ENCODE peak calls at places on chromosomes 13 and 19, in four cellular contexts. M is amygdala, C is mucosa of descending colon, G is PC-3. H is an unnamed sample.

GRCh38 chr13:39765801-39766463 is 110.5 kb downstream of the COG6 start:
- DNase-seq in C (peak), G (peak), M (peak), H (peak)

GRCh38 chr13:80630685-80631121 is 289.8 kb upstream of the SPRY2 start:
- DNase-seq in M (no peak), G (peak), C (no peak), H (no peak)

GRCh38 chr13:44068737-44069136 is 189.0 kb downstream of the LACC1 start:
- DNase-seq in M (no peak), C (no peak), G (peak), H (no peak)

GRCh38 chr13:89279374-89279773 is 1608.2 kb downstream of the SLITRK5 start:
- DNase-seq in C (no peak), G (peak), M (no peak), H (no peak)

GRCh38 chr13:80334582-80335260 is 6.2 kb downstream of the SPRY2 start:
- DNase-seq in C (no peak), G (peak), M (no peak), H (no peak)

GRCh38 chr19:5130371-5131030 is 161.6 kb downstream of the KDM4B start:
- DNase-seq in C (peak), G (no peak), M (no peak), H (no peak)

GRCh38 chr13:24854311-24854710 is 90.3 kb downstream of the RNF17 start:
- DNase-seq in C (no peak), G (no peak), M (no peak), H (no peak)

GRCh38 chr19:33273881-33274662 is 28.3 kb downstream of the CEBPA start:
- DNase-seq in G (peak), M (no peak), C (peak), H (no peak)

GRCh38 chr13:44786724-44787123 is 202.5 kb downstream of the NUFIP1 start:
- DNase-seq in G (no peak), C (no peak), M (no peak), H (no peak)

GRCh38 chr13:106513025-106513424 is 22.4 kb downstream of the EFNB2 start:
- DNase-seq in M (no peak), C (no peak), G (peak), H (no peak)

GRCh38 chr13:40352385-40352778 is 314.1 kb downstream of the FOXO1 start:
- DNase-seq in M (peak), C (no peak), G (no peak), H (peak)

GRCh38 chr13:83221256-83221655 is 661.0 kb downstream of the SLITRK1 start:
- DNase-seq in M (no peak), C (no peak), G (peak), H (no peak)

GRCh38 chr19:45881909-45882528 is 3.9 kb downstream of the IRF2BP1 start:
- DNase-seq in M (no peak), C (peak), G (no peak), H (no peak)

GRCh38 chr13:84609716-84610115 is 727.4 kb upstream of the SLITRK1 start:
- DNase-seq in C (no peak), M (no peak), G (peak), H (no peak)

GRCh38 chr13:99153219-99153618 is 47.4 kb upstream of the UBAC2 start:
- DNase-seq in C (no peak), M (no peak), G (peak), H (no peak)

GRCh38 chr19:13887039-13887438 is 10.1 kb downstream of the NANOS3 start:
- DNase-seq in M (no peak), G (no peak), C (peak), H (no peak)

GRCh38 chr13:40789275-40790231 is at the start of gene SLC25A15:
- DNase-seq in C (peak), M (no peak), G (peak), H (peak)

GRCh38 chr13:24286624-24287023 is 22.8 kb upstream of the C1QTNF9 start:
- DNase-seq in C (no peak), G (no peak), M (no peak), H (no peak)

GRCh38 chr19:35991731-35992450 is 3.1 kb upstream of the SDHAF1 start:
- DNase-seq in G (no peak), C (no peak), M (no peak), H (no peak)

GRCh38 chr19:36115453-36116343 is at the start of gene TBCB:
- DNase-seq in M (no peak), C (peak), G (no peak), H (no peak)

GRCh38 chr19:38684078-38684861 is 36.8 kb downstream of the ACTN4 start:
- DNase-seq in G (peak), C (peak), M (no peak), H (peak)

GRCh38 chr13:106529415-106530208 is 5.8 kb downstream of the EFNB2 start:
- DNase-seq in G (no peak), C (no peak), M (no peak), H (no peak)

GRCh38 chr19:43438291-43439162 is 23.8 kb downstream of the TEX101 start:
- DNase-seq in C (peak), M (no peak), G (peak), H (no peak)

GRCh38 chr13:31038834-31039552 is 106.5 kb downstream of the TEX26 start:
- DNase-seq in C (no peak), G (peak), M (no peak), H (no peak)

GRCh38 chr13:89401209-89401810 is 1730.1 kb downstream of the SLITRK5 start:
- DNase-seq in M (no peak), G (peak), C (no peak), H (no peak)

GRCh38 chr13:51912091-51912490 is 50.3 kb downstream of the CCDC70 start:
- DNase-seq in G (peak), M (no peak), C (no peak), H (no peak)

GRCh38 chr19:44747739-44748425 is 626 bp upstream of the BCL3 start:
- DNase-seq in C (peak), G (peak), M (no peak), H (peak)

GRCh38 chr13:74641586-74641985 is 507.4 kb upstream of the KLF12 start:
- DNase-seq in C (no peak), M (no peak), G (peak), H (no peak)

GRCh38 chr13:98411617-98412310 is 165.1 kb downstream of the STK24 start:
- DNase-seq in C (peak), M (no peak), G (no peak), H (peak)

GRCh38 chr19:1269478-1270167 is 491 bp downstream of the CIRBP start:
- DNase-seq in G (peak), C (peak), M (peak), H (peak)

GRCh38 chr13:95337597-95337996 is 36.3 kb upstream of the ABCC4 start:
- DNase-seq in C (no peak), G (no peak), M (no peak), H (no peak)

GRCh38 chr13:111165611-111166010 is 50.5 kb downstream of the ARHGEF7 start:
- DNase-seq in C (no peak), G (no peak), M (no peak), H (no peak)

H was measured in tibial artery.